ENCODE peak calls at places on chromosome 6, in ten cellular contexts. V is osteocyte; X is stimulated activated naive CD8-positive, alpha-beta T cell treated with anti-CD3 and anti-CD28 coated beads, Interleukin-15, Interleukin-2, amounts not matched to agents 100 U/mL and 50 U/mL, for 24 hours; H is stimulated activated naive CD4-positive, alpha-beta T cell; U is stimulated activated CD8-positive, alpha-beta memory T cell treated with anti-CD3 and anti-CD28 coated beads, Interleukin-7, amount 100 ng/mL, for 1 hour; J is NCI-H510A treated with DMSO at 0.1 percent for 48 hours; F is NT2/D1; P is ELR; N is AG10803; S is activated CD4-positive, alpha-beta T cell treated with anti-CD3 and anti-CD28 coated beads, Interleukin-2, amount 50 U/mL, for 48 hours. C is an unnamed sample.

GRCh38 chr6:95496769-95497426 is 80.4 kb upstream of the MANEA start:
- DNase-seq in N (no peak), F (no peak), V (no peak), S (no peak), J (no peak), H (no peak), U (no peak), P (no peak), X (no peak), C (no peak)

GRCh38 chr6:131946992-131947955 is 3.9 kb downstream of the CCN2 start:
- DNase-seq in S (no peak), J (no peak), H (no peak), P (peak; percentile 51), F (no peak), N (peak; percentile 85), V (no peak), U (no peak), X (no peak), C (peak; percentile 33)

GRCh38 chr6:163190786-163191185 is 223.7 kb upstream of the QKI start:
- DNase-seq in F (no peak), P (no peak), V (no peak), J (no peak), U (no peak), N (no peak), H (no peak), S (no peak), X (no peak), C (no peak)

GRCh38 chr6:2783188-2783957 is 18.2 kb downstream of the WRNIP1 start:
- DNase-seq in X (no peak), F (no peak), U (no peak), N (no peak), J (no peak), S (no peak), H (no peak), V (no peak), P (no peak), C (peak; percentile 88)

GRCh38 chr6:28907394-28907793 is 16.4 kb downstream of the TRIM27 start:
- DNase-seq in F (no peak), U (no peak), V (no peak), J (no peak), P (peak; percentile 88), N (peak; percentile 68), H (no peak), S (no peak), X (no peak), C (peak; percentile 14)

GRCh38 chr6:169986171-169986847 is 234.9 kb downstream of the ERMARD start:
- DNase-seq in S (no peak), F (no peak), X (no peak), V (no peak), N (no peak), H (no peak), P (no peak), J (no peak), U (no peak), C (no peak)

GRCh38 chr6:21597706-21598273 is 4.2 kb downstream of the SOX4 start:
- DNase-seq in S (no peak), H (peak; percentile 13), U (no peak), X (no peak), N (peak; percentile 40), F (no peak), J (no peak), P (peak; percentile 50), V (no peak), C (peak; percentile 34)

GRCh38 chr6:53894086-53894485 is 99.3 kb downstream of the LRRC1 start:
- DNase-seq in P (peak; percentile 63), J (peak; percentile 98), N (peak; percentile 51), S (peak; percentile 71), H (no peak), U (no peak), F (no peak), V (no peak), X (peak; percentile 70), C (peak; percentile 59)

GRCh38 chr6:118787746-118788419 is 106.1 kb upstream of the ASF1A start:
- DNase-seq in F (no peak), J (no peak), N (peak; percentile 14), H (peak; percentile 11), U (no peak), V (no peak), X (no peak), P (no peak), S (no peak), C (no peak)

GRCh38 chr6:101931766-101932165 is 538.3 kb downstream of the GRIK2 start:
- DNase-seq in X (no peak), P (no peak), V (no peak), S (no peak), U (no peak), N (peak; percentile 9), J (no peak), F (no peak), H (no peak), C (no peak)